ENCODE peak calls at places on chromosomes 13 and 19, in four cellular contexts. K is C1 segment of cervical spinal cord, W is HuH-7.5, D is kidney glomerular epithelial cell. Z is an unnamed sample.

GRCh38 chr13:80305737-80306136 is 35.2 kb downstream of the SPRY2 start:
- DNase-seq in W (no peak), D (no peak), K (no peak), Z (no peak)

GRCh38 chr19:15398501-15399233 is 19.1 kb upstream of the AKAP8 start:
- DNase-seq in D (no peak), W (no peak), K (no peak), Z (no peak)

GRCh38 chr19:49200238-49200862 is 42.8 kb downstream of the TRPM4 start:
- DNase-seq in D (no peak), W (no peak), K (no peak), Z (no peak)

GRCh38 chr13:80312012-80312704 is 28.8 kb downstream of the SPRY2 start:
- DNase-seq in W (no peak), K (no peak), D (no peak), Z (no peak)

GRCh38 chr13:33270906-33271538 is 14.5 kb downstream of the STARD13 start:
- DNase-seq in K (no peak), W (no peak), D (no peak), Z (no peak)

GRCh38 chr13:41502021-41502420 is 44.7 kb downstream of the RGCC start:
- DNase-seq in W (no peak), K (no peak), D (no peak), Z (no peak)

GRCh38 chr13:106048386-106048785 is 487.1 kb downstream of the EFNB2 start:
- DNase-seq in K (no peak), D (no peak), W (no peak), Z (no peak)

GRCh38 chr13:113297370-113297871 is 382 bp downstream of the LAMP1 start:
- DNase-seq in K (no peak), W (no peak), D (no peak), Z (no peak)

GRCh38 chr19:5718032-5718578 is 1.8 kb downstream of the LONP1 start:
- DNase-seq in D (no peak), K (no peak), W (no peak), Z (no peak)

GRCh38 chr13:113562866-113563265 is 21.7 kb upstream of the TFDP1 start:
- DNase-seq in K (no peak), W (no peak), D (no peak), Z (no peak)

GRCh38 chr13:21399741-21400140 is 59.4 kb downstream of the ZDHHC20 start:
- DNase-seq in D (no peak), K (no peak), W (no peak), Z (no peak)

GRCh38 chr19:58345558-58345957 is 7.7 kb downstream of the A1BG start:
- DNase-seq in K (no peak), W (no peak), D (no peak), Z (no peak)

GRCh38 chr19:38079926-38080380 is 144.1 kb downstream of the DPF1 start:
- DNase-seq in K (peak; percentile 4), W (peak; percentile 76), D (peak; percentile 76), Z (no peak)

GRCh38 chr19:5338661-5339469 is 1.7 kb downstream of the PTPRS start:
- DNase-seq in K (peak; percentile 32), D (no peak), W (no peak), Z (peak; percentile 42)

GRCh38 chr19:18416778-18417249 is 2.4 kb upstream of the SSBP4 start:
- DNase-seq in K (peak; percentile 62), W (peak; percentile 91), D (peak; percentile 85), Z (peak; percentile 67)

GRCh38 chr19:18895038-18895827 is 725 bp downstream of the CERS1 start:
- DNase-seq in W (peak; percentile 100), D (no peak), K (peak; percentile 73), Z (peak; percentile 92)

GRCh38 chr13:51058461-51059167 is 52.5 kb downstream of the C13orf42 start:
- DNase-seq in W (no peak), D (no peak), K (no peak), Z (no peak)

GRCh38 chr13:92197669-92198068 is 799.2 kb downstream of the GPC5 start:
- DNase-seq in D (no peak), W (no peak), K (no peak), Z (no peak)

GRCh38 chr19:54561840-54562239 is 11.8 kb upstream of the LILRA2 start:
- DNase-seq in K (no peak), D (no peak), W (no peak), Z (no peak)

GRCh38 chr19:863305-863620 is 3.8 kb downstream of the CFD start:
- DNase-seq in W (no peak), K (no peak), D (no peak), Z (no peak)

GRCh38 chr19:21052902-21053301 is 29.1 kb upstream of the ZNF714 start:
- DNase-seq in D (no peak), K (no peak), W (no peak), Z (no peak)

GRCh38 chr19:10086904-10087256 is 763 bp downstream of the SHFL start:
- DNase-seq in K (no peak), D (no peak), W (no peak), Z (no peak)

GRCh38 chr19:33416307-33417215 is 43.1 kb downstream of the CEBPG start:
- DNase-seq in D (peak; percentile 29), W (peak; percentile 94), K (peak; percentile 28), Z (peak; percentile 18)

GRCh38 chr13:110944121-110944967 is 29.5 kb upstream of the ANKRD10 start:
- DNase-seq in D (no peak), K (no peak), W (peak; percentile 29), Z (no peak)

GRCh38 chr13:43245374-43245964 is 222.1 kb downstream of the DNAJC15 start:
- DNase-seq in W (no peak), K (no peak), D (peak; percentile 47), Z (no peak)

GRCh38 chr13:29847501-29847983 is 2.9 kb downstream of the UBL3 start:
- DNase-seq in D (peak; percentile 15), K (peak; percentile 71), W (no peak), Z (peak; percentile 67)

GRCh38 chr13:27913116-27913515 is 6.7 kb upstream of the PDX1 start:
- DNase-seq in W (no peak), D (no peak), K (no peak), Z (no peak)

GRCh38 chr19:48772503-48772953 is 17.2 kb downstream of the FGF21 start:
- DNase-seq in K (no peak), W (no peak), D (no peak), Z (no peak)

GRCh38 chr19:47225746-47226425 is 5.1 kb downstream of the BBC3 start:
- DNase-seq in W (peak; percentile 95), K (peak; percentile 83), D (peak; percentile 70), Z (peak; percentile 79)

GRCh38 chr13:92896842-92897241 is 329.8 kb upstream of the GPC6 start:
- DNase-seq in W (no peak), D (peak; percentile 19), K (no peak), Z (no peak)

GRCh38 chr13:33610471-33611015 is 207.4 kb upstream of the RFC3 start:
- DNase-seq in D (peak; percentile 47), K (peak; percentile 69), W (peak; percentile 38), Z (no peak)

GRCh38 chr19:13294812-13295567 is 144.8 kb downstream of the IER2 start:
- DNase-seq in K (no peak), W (no peak), D (no peak), Z (no peak)

GRCh38 chr13:60448907-60449510 is 52.0 kb downstream of the TDRD3 start:
- DNase-seq in W (peak; percentile 4), K (peak; percentile 8), D (peak; percentile 32), Z (peak; percentile 48)